ENCODE peak calls at places on chromosomes 11 and 22, in four cellular contexts. E, V, N and B are unnamed samples.
A peak's percentile ranks its signal among the peaks of the same experiment; 100 is the strongest.

GRCh38 chr11:83827940-83828554 is 541.9 kb upstream of the CCDC90B start:
- DNase-seq in N (no peak), V (peak; percentile 62), E (no peak), B (no peak)

GRCh38 chr22:43222987-43223386 is 36.1 kb upstream of the TTLL12 start:
- DNase-seq in N (no peak), V (no peak), E (no peak), B (no peak)

GRCh38 chr11:10294289-10294953 is 402 bp upstream of the SBF2 start:
- DNase-seq in V (peak; percentile 84), N (peak; percentile 27), E (no peak), B (no peak)

GRCh38 chr11:19557720-19558140 is 154.9 kb upstream of the NAV2 start:
- DNase-seq in E (peak; percentile 65), N (peak; percentile 85), V (peak; percentile 75), B (no peak)

GRCh38 chr22:39622881-39623367 is 52.4 kb downstream of the CACNA1I start:
- DNase-seq in E (peak; percentile 74), N (peak; percentile 60), V (peak; percentile 47), B (no peak)

GRCh38 chr22:27473533-27473932 is 328.0 kb downstream of the MN1 start:
- DNase-seq in V (no peak), N (no peak), E (no peak), B (no peak)

GRCh38 chr11:33454264-33454663 is 197.1 kb downstream of the HIPK3 start:
- DNase-seq in V (no peak), N (no peak), E (no peak), B (no peak)

GRCh38 chr11:106091480-106092123 is 14.1 kb downstream of the AASDHPPT start:
- DNase-seq in V (peak; percentile 78), N (no peak), E (no peak), B (no peak)

GRCh38 chr11:25587496-25587895 is 744.4 kb upstream of the ANO3 start:
- DNase-seq in E (no peak), V (peak; percentile 1), N (no peak), B (no peak)

GRCh38 chr11:2177081-2177480 is 5.5 kb upstream of the TH start:
- DNase-seq in N (no peak), V (no peak), E (no peak), B (no peak)

GRCh38 chr22:41286639-41287091 is 678 bp upstream of the RANGAP1 start:
- DNase-seq in N (peak; percentile 56), V (peak; percentile 45), E (peak; percentile 50), B (no peak)

GRCh38 chr11:123504401-123504800 is 74.3 kb downstream of the GRAMD1B start:
- DNase-seq in N (no peak), E (no peak), V (no peak), B (no peak)

GRCh38 chr11:34182921-34183685 is 77.7 kb downstream of the NAT10 start:
- DNase-seq in E (no peak), N (no peak), V (no peak), B (no peak)

GRCh38 chr22:30985561-30986208 is 16.6 kb downstream of the TUG1 start:
- DNase-seq in N (no peak), E (no peak), V (no peak), B (no peak)

GRCh38 chr11:120663142-120663541 is 151.6 kb downstream of the GRIK4 start:
- DNase-seq in N (no peak), E (no peak), V (no peak), B (no peak)

GRCh38 chr11:8809185-8809584 is 101.8 kb upstream of the AKIP1 start:
- DNase-seq in N (no peak), V (no peak), E (no peak), B (no peak)

GRCh38 chr11:1073261-1073724 is 1.4 kb upstream of the MUC2 start:
- DNase-seq in E (no peak), V (peak; percentile 82), N (peak; percentile 65), B (no peak)

GRCh38 chr11:9765320-9766101 is 101.6 kb downstream of the SWAP70 start:
- DNase-seq in E (no peak), N (peak; percentile 23), V (peak; percentile 93), B (peak; percentile 23)

GRCh38 chr11:128687321-128687720 is 6.6 kb upstream of the FLI1 start:
- DNase-seq in E (no peak), N (no peak), V (peak; percentile 47), B (no peak)

GRCh38 chr22:21816787-21817496 is 50.5 kb downstream of the MAPK1 start:
- DNase-seq in E (peak; percentile 27), N (no peak), V (peak; percentile 97), B (peak; percentile 75)

GRCh38 chr22:33720166-33720878 is 200.0 kb downstream of the LARGE1 start:
- DNase-seq in V (no peak), E (no peak), N (no peak), B (no peak)

GRCh38 chr22:17781319-17782031 is 7.2 kb upstream of the BID start:
- DNase-seq in V (peak; percentile 89), N (no peak), E (peak; percentile 56), B (peak; percentile 86)

GRCh38 chr22:39562839-39563489 is 7.6 kb upstream of the CACNA1I start:
- DNase-seq in V (no peak), E (no peak), N (no peak), B (no peak)

GRCh38 chr11:128725630-128726461 is 32.0 kb downstream of the FLI1 start:
- DNase-seq in E (peak; percentile 67), N (no peak), V (peak; percentile 51), B (no peak)

GRCh38 chr11:61880454-61880853 is 10.9 kb downstream of the FADS3 start:
- DNase-seq in N (no peak), E (no peak), V (no peak), B (no peak)

GRCh38 chr11:86774422-86774821 is 25.9 kb upstream of the PRSS23 start:
- DNase-seq in N (no peak), E (no peak), V (no peak), B (no peak)

GRCh38 chr11:15969701-15970329 is 386.5 kb downstream of the SOX6 start:
- DNase-seq in V (peak; percentile 95), N (no peak), E (no peak), B (no peak)

GRCh38 chr11:15971215-15971546 is 385.2 kb downstream of the SOX6 start:
- DNase-seq in V (no peak), N (no peak), E (no peak), B (no peak)

GRCh38 chr11:15968461-15969130 is 387.8 kb downstream of the SOX6 start:
- DNase-seq in V (peak; percentile 21), E (no peak), N (no peak), B (no peak)

GRCh38 chr11:15969281-15969680 is 387.1 kb downstream of the SOX6 start:
- DNase-seq in N (peak; percentile 53), V (peak; percentile 92), E (no peak), B (no peak)

GRCh38 chr11:15970506-15971214 is 385.7 kb downstream of the SOX6 start:
- DNase-seq in V (peak; percentile 4), N (no peak), E (no peak), B (no peak)
- H3K4me3 ChIP-seq in V (no peak overlapping the region), N (no peak overlapping the region), E (no peak overlapping the region), B (no peak overlapping the region)

GRCh38 chr11:109902764-109903436 is 190.3 kb upstream of the ZC3H12C start:
- DNase-seq in E (no peak), N (no peak), V (peak; percentile 3), B (no peak)
- H3K4me3 ChIP-seq in E (no peak overlapping the region), N (no peak overlapping the region), V (no peak overlapping the region), B (no peak overlapping the region)

GRCh38 chr11:69095300-69095699 is 46.6 kb downstream of the TPCN2 start:
- DNase-seq in E (no peak), N (no peak), V (no peak), B (no peak)

GRCh38 chr11:69094915-69095290 is 46.2 kb downstream of the TPCN2 start:
- DNase-seq in V (no peak), N (no peak), E (no peak), B (no peak)

GRCh38 chr11:69094111-69094914 is 45.6 kb downstream of the TPCN2 start:
- DNase-seq in E (no peak), V (no peak), N (no peak), B (no peak)

GRCh38 chr11:69097263-69097662 is 48.5 kb downstream of the TPCN2 start:
- DNase-seq in N (no peak), V (no peak), E (no peak), B (no peak)

DNA sequence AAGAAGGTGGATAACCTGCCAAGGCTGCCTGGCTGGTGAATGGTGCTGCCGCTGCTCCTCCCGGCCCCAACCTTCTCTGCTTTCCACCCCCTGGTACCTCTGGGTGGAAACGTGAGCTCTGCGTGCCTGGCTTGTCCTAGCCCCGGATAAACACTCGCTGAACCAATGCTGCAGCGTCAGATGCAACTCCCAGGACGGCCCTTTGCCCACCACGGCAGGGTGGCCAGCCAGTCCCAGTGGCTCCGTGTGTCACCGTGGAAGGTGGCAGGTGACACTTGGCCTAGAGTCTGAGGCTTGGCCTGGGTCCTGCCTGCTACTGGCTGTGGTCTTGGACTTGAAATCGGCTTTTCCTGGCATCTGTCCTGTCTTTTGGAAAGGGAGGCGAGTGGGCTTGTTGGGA is 47.7 kb downstream of the TPCN2 start:
- DNase-seq in N (no peak), E (no peak), V (no peak), B (no peak)
- H3K4me3 ChIP-seq in N (no peak overlapping the region), E (no peak overlapping the region), V (no peak overlapping the region), B (no peak overlapping the region)

GRCh38 chr11:47409440-47410403 is 1.3 kb downstream of the SLC39A13 start:
- DNase-seq in N (no peak), E (no peak), V (no peak), B (no peak)
- H3K4me3 ChIP-seq in N (no peak overlapping the region), E (peak overlapping the region; percentile 85), V (peak overlapping the region; percentile 86), B (peak overlapping the region; percentile 96)

GRCh38 chr11:57498540-57498939 is 17.0 kb downstream of the SLC43A1 start:
- DNase-seq in E (no peak), V (no peak), N (peak; percentile 49), B (no peak)

GRCh38 chr11:57500926-57501325 is 14.6 kb downstream of the SLC43A1 start:
- DNase-seq in V (no peak), E (no peak), N (no peak), B (no peak)

GRCh38 chr11:57499983-57500461 is 15.5 kb downstream of the SLC43A1 start:
- DNase-seq in E (no peak), V (no peak), N (no peak), B (no peak)

GRCh38 chr11:57500526-57500925 is 15.0 kb downstream of the SLC43A1 start:
- DNase-seq in V (no peak), E (no peak), N (peak; percentile 82), B (no peak)

DNA sequence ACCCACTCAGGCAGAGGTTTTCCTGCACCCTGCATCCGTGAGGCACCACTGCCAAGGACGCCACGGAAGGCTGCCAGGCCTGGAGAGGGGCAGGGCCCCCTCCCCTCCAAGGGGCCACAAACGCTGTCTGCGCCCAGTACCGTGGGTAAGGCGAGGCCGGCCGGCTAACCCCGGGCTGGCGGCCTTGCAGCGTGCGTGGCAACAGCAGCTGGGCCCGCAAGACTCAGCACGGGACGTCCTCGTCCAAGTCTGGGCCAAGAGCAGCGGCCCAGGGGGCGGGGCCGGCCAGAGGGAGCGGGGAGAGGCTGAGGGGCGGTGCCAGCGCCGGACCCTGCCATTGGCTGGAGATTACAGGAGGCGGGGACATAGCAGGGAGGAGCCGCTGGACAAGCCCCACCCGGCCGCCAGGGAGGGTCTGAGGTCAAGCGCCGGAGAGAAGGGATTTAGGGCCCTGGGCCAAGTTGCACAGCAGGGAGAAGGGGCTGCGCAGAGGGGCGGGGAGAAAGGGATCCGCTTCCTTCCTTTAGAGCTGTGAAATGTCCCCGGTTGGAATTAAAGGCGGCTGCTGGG is 16.0 kb downstream of the SLC43A1 start:
- DNase-seq in N (peak; percentile 97), E (peak; percentile 20), V (peak; percentile 93), B (no peak)
- H3K4me3 ChIP-seq in N (no peak overlapping the region), E (no peak overlapping the region), V (peak overlapping the region; percentile 36), B (peak overlapping the region; percentile 49)

GRCh38 chr11:134410766-134411165 is 1.3 kb downstream of the B3GAT1 start:
- DNase-seq in V (no peak), N (no peak), E (no peak), B (no peak)
- H3K4me3 ChIP-seq in V (no peak overlapping the region), N (no peak overlapping the region), E (peak overlapping the region; percentile 41), B (no peak overlapping the region)